ENCODE peak calls at places on chromosome 19, in nine cellular contexts. One of them, this sample, is unnamed.

GRCh38 chr19:42402376-42403116 is 12.4 kb upstream of the CNFN start:
- DNase-seq in mammary epithelial cell: no peak
- DNase-seq in activated T-cell treated with anti-CD3 and anti-CD28 coated beads, Interleukin-2, amount 50 U/mL, for 48 hours: no peak
- DNase-seq in substantia nigra: no peak
- DNase-seq in stimulated activated naive CD4-positive, alpha-beta T cell treated with Interleukin-2 at 50 U/mL for 16 hours: no peak
- DNase-seq in stimulated activated CD4-positive, alpha-beta T cell treated with anti-CD3 and anti-CD28 coated beads, Interleukin-4, amount 100 ng/mL, for 1 hour: no peak
- DNase-seq in NCI-H1105 treated with DMSO at 0.1 percent for 48 hours: peak; percentile 45
- DNase-seq in non-pigmented ciliary epithelial cell: no peak
- DNase-seq in transverse colon: no peak
- DNase-seq in this sample: no peak

GRCh38 chr19:8902520-8902919 is 70.3 kb downstream of the MBD3L1 start:
- DNase-seq in non-pigmented ciliary epithelial cell: no peak
- DNase-seq in stimulated activated CD4-positive, alpha-beta T cell treated with anti-CD3 and anti-CD28 coated beads, Interleukin-4, amount 100 ng/mL, for 1 hour: no peak
- DNase-seq in activated T-cell treated with anti-CD3 and anti-CD28 coated beads, Interleukin-2, amount 50 U/mL, for 48 hours: no peak
- DNase-seq in stimulated activated naive CD4-positive, alpha-beta T cell treated with Interleukin-2 at 50 U/mL for 16 hours: no peak
- DNase-seq in substantia nigra: no peak
- DNase-seq in transverse colon: no peak
- DNase-seq in mammary epithelial cell: no peak
- DNase-seq in NCI-H1105 treated with DMSO at 0.1 percent for 48 hours: no peak
- DNase-seq in this sample: no peak

GRCh38 chr19:41431426-41432386 is 4.5 kb upstream of the B3GNT8 start:
- DNase-seq in activated T-cell treated with anti-CD3 and anti-CD28 coated beads, Interleukin-2, amount 50 U/mL, for 48 hours: no peak
- DNase-seq in stimulated activated CD4-positive, alpha-beta T cell treated with anti-CD3 and anti-CD28 coated beads, Interleukin-4, amount 100 ng/mL, for 1 hour: no peak
- DNase-seq in stimulated activated naive CD4-positive, alpha-beta T cell treated with Interleukin-2 at 50 U/mL for 16 hours: no peak
- DNase-seq in non-pigmented ciliary epithelial cell: no peak
- DNase-seq in mammary epithelial cell: peak; percentile 25
- DNase-seq in transverse colon: no peak
- DNase-seq in substantia nigra: no peak
- DNase-seq in NCI-H1105 treated with DMSO at 0.1 percent for 48 hours: no peak
- DNase-seq in this sample: no peak

GRCh38 chr19:3211191-3211590 is 13.3 kb upstream of the CELF5 start:
- DNase-seq in transverse colon: no peak
- DNase-seq in stimulated activated naive CD4-positive, alpha-beta T cell treated with Interleukin-2 at 50 U/mL for 16 hours: no peak
- DNase-seq in activated T-cell treated with anti-CD3 and anti-CD28 coated beads, Interleukin-2, amount 50 U/mL, for 48 hours: no peak
- DNase-seq in non-pigmented ciliary epithelial cell: no peak
- DNase-seq in stimulated activated CD4-positive, alpha-beta T cell treated with anti-CD3 and anti-CD28 coated beads, Interleukin-4, amount 100 ng/mL, for 1 hour: no peak
- DNase-seq in substantia nigra: no peak
- DNase-seq in mammary epithelial cell: no peak
- DNase-seq in NCI-H1105 treated with DMSO at 0.1 percent for 48 hours: no peak
- DNase-seq in this sample: no peak

GRCh38 chr19:51749979-51750378 is 1.7 kb downstream of the FPR1 start:
- DNase-seq in NCI-H1105 treated with DMSO at 0.1 percent for 48 hours: no peak
- DNase-seq in mammary epithelial cell: peak; percentile 86
- DNase-seq in stimulated activated naive CD4-positive, alpha-beta T cell treated with Interleukin-2 at 50 U/mL for 16 hours: no peak
- DNase-seq in activated T-cell treated with anti-CD3 and anti-CD28 coated beads, Interleukin-2, amount 50 U/mL, for 48 hours: no peak
- DNase-seq in transverse colon: no peak
- DNase-seq in stimulated activated CD4-positive, alpha-beta T cell treated with anti-CD3 and anti-CD28 coated beads, Interleukin-4, amount 100 ng/mL, for 1 hour: no peak
- DNase-seq in substantia nigra: no peak
- DNase-seq in non-pigmented ciliary epithelial cell: no peak
- DNase-seq in this sample: no peak

GRCh38 chr19:50377051-50377441 is 789 bp downstream of the NR1H2 start:
- DNase-seq in stimulated activated naive CD4-positive, alpha-beta T cell treated with Interleukin-2 at 50 U/mL for 16 hours: peak; percentile 38
- DNase-seq in stimulated activated CD4-positive, alpha-beta T cell treated with anti-CD3 and anti-CD28 coated beads, Interleukin-4, amount 100 ng/mL, for 1 hour: peak; percentile 62
- DNase-seq in non-pigmented ciliary epithelial cell: no peak
- DNase-seq in transverse colon: peak; percentile 55
- DNase-seq in mammary epithelial cell: no peak
- DNase-seq in NCI-H1105 treated with DMSO at 0.1 percent for 48 hours: peak; percentile 69
- DNase-seq in activated T-cell treated with anti-CD3 and anti-CD28 coated beads, Interleukin-2, amount 50 U/mL, for 48 hours: peak; percentile 63
- DNase-seq in substantia nigra: no peak
- DNase-seq in this sample: no peak

GRCh38 chr19:51688665-51689571 is 4.2 kb upstream of the SPACA6 start:
- DNase-seq in substantia nigra: peak; percentile 85
- DNase-seq in NCI-H1105 treated with DMSO at 0.1 percent for 48 hours: peak; percentile 84
- DNase-seq in stimulated activated CD4-positive, alpha-beta T cell treated with anti-CD3 and anti-CD28 coated beads, Interleukin-4, amount 100 ng/mL, for 1 hour: peak; percentile 21
- DNase-seq in transverse colon: peak; percentile 82
- DNase-seq in stimulated activated naive CD4-positive, alpha-beta T cell treated with Interleukin-2 at 50 U/mL for 16 hours: no peak
- DNase-seq in activated T-cell treated with anti-CD3 and anti-CD28 coated beads, Interleukin-2, amount 50 U/mL, for 48 hours: no peak
- DNase-seq in mammary epithelial cell: peak; percentile 94
- DNase-seq in non-pigmented ciliary epithelial cell: peak; percentile 83
- DNase-seq in this sample: peak; percentile 91

GRCh38 chr19:2814426-2814825 is 5.2 kb upstream of the ZNF554 start:
- DNase-seq in mammary epithelial cell: no peak
- DNase-seq in activated T-cell treated with anti-CD3 and anti-CD28 coated beads, Interleukin-2, amount 50 U/mL, for 48 hours: no peak
- DNase-seq in non-pigmented ciliary epithelial cell: no peak
- DNase-seq in stimulated activated CD4-positive, alpha-beta T cell treated with anti-CD3 and anti-CD28 coated beads, Interleukin-4, amount 100 ng/mL, for 1 hour: no peak
- DNase-seq in transverse colon: no peak
- DNase-seq in stimulated activated naive CD4-positive, alpha-beta T cell treated with Interleukin-2 at 50 U/mL for 16 hours: no peak
- DNase-seq in substantia nigra: no peak
- DNase-seq in NCI-H1105 treated with DMSO at 0.1 percent for 48 hours: no peak
- DNase-seq in this sample: no peak

GRCh38 chr19:37251308-37252229 is 33.6 kb downstream of the ZNF383 start:
- DNase-seq in substantia nigra: peak; percentile 91
- DNase-seq in NCI-H1105 treated with DMSO at 0.1 percent for 48 hours: peak; percentile 97
- DNase-seq in mammary epithelial cell: peak; percentile 95
- DNase-seq in stimulated activated naive CD4-positive, alpha-beta T cell treated with Interleukin-2 at 50 U/mL for 16 hours: peak; percentile 6
- DNase-seq in transverse colon: peak; percentile 48
- DNase-seq in stimulated activated CD4-positive, alpha-beta T cell treated with anti-CD3 and anti-CD28 coated beads, Interleukin-4, amount 100 ng/mL, for 1 hour: peak; percentile 1
- DNase-seq in activated T-cell treated with anti-CD3 and anti-CD28 coated beads, Interleukin-2, amount 50 U/mL, for 48 hours: peak; percentile 38
- DNase-seq in non-pigmented ciliary epithelial cell: peak; percentile 99
- DNase-seq in this sample: peak; percentile 86

GRCh38 chr19:18156841-18157464 is 4.0 kb downstream of the PIK3R2 start:
- DNase-seq in NCI-H1105 treated with DMSO at 0.1 percent for 48 hours: peak; percentile 93
- DNase-seq in non-pigmented ciliary epithelial cell: peak; percentile 41
- DNase-seq in activated T-cell treated with anti-CD3 and anti-CD28 coated beads, Interleukin-2, amount 50 U/mL, for 48 hours: no peak
- DNase-seq in substantia nigra: peak; percentile 68
- DNase-seq in mammary epithelial cell: peak; percentile 88
- DNase-seq in stimulated activated naive CD4-positive, alpha-beta T cell treated with Interleukin-2 at 50 U/mL for 16 hours: no peak
- DNase-seq in transverse colon: peak; percentile 94
- DNase-seq in stimulated activated CD4-positive, alpha-beta T cell treated with anti-CD3 and anti-CD28 coated beads, Interleukin-4, amount 100 ng/mL, for 1 hour: no peak
- DNase-seq in this sample: peak; percentile 88

GRCh38 chr19:1767464-1767933 is 14.2 kb downstream of the ONECUT3 start:
- DNase-seq in substantia nigra: peak; percentile 37
- DNase-seq in stimulated activated naive CD4-positive, alpha-beta T cell treated with Interleukin-2 at 50 U/mL for 16 hours: peak; percentile 22
- DNase-seq in non-pigmented ciliary epithelial cell: no peak
- DNase-seq in transverse colon: peak; percentile 46
- DNase-seq in stimulated activated CD4-positive, alpha-beta T cell treated with anti-CD3 and anti-CD28 coated beads, Interleukin-4, amount 100 ng/mL, for 1 hour: peak; percentile 66
- DNase-seq in activated T-cell treated with anti-CD3 and anti-CD28 coated beads, Interleukin-2, amount 50 U/mL, for 48 hours: peak; percentile 79
- DNase-seq in mammary epithelial cell: no peak
- DNase-seq in NCI-H1105 treated with DMSO at 0.1 percent for 48 hours: peak; percentile 19
- DNase-seq in this sample: peak; percentile 38

GRCh38 chr19:17103177-17103576 is 27.6 kb downstream of the MYO9B start:
- DNase-seq in NCI-H1105 treated with DMSO at 0.1 percent for 48 hours: no peak
- DNase-seq in transverse colon: peak; percentile 36
- DNase-seq in stimulated activated naive CD4-positive, alpha-beta T cell treated with Interleukin-2 at 50 U/mL for 16 hours: no peak
- DNase-seq in activated T-cell treated with anti-CD3 and anti-CD28 coated beads, Interleukin-2, amount 50 U/mL, for 48 hours: peak; percentile 42
- DNase-seq in non-pigmented ciliary epithelial cell: no peak
- DNase-seq in stimulated activated CD4-positive, alpha-beta T cell treated with anti-CD3 and anti-CD28 coated beads, Interleukin-4, amount 100 ng/mL, for 1 hour: no peak
- DNase-seq in mammary epithelial cell: peak; percentile 26
- DNase-seq in substantia nigra: no peak
- DNase-seq in this sample: no peak

GRCh38 chr19:52398091-52398461 is 427 bp downstream of the ZNF528 start:
- DNase-seq in stimulated activated naive CD4-positive, alpha-beta T cell treated with Interleukin-2 at 50 U/mL for 16 hours: no peak
- DNase-seq in NCI-H1105 treated with DMSO at 0.1 percent for 48 hours: no peak
- DNase-seq in activated T-cell treated with anti-CD3 and anti-CD28 coated beads, Interleukin-2, amount 50 U/mL, for 48 hours: no peak
- DNase-seq in non-pigmented ciliary epithelial cell: no peak
- DNase-seq in mammary epithelial cell: no peak
- DNase-seq in stimulated activated CD4-positive, alpha-beta T cell treated with anti-CD3 and anti-CD28 coated beads, Interleukin-4, amount 100 ng/mL, for 1 hour: peak; percentile 2
- DNase-seq in substantia nigra: no peak
- DNase-seq in transverse colon: peak; percentile 8
- DNase-seq in this sample: no peak

GRCh38 chr19:51091126-51091525 is 8.4 kb upstream of the KLK14 start:
- DNase-seq in stimulated activated CD4-positive, alpha-beta T cell treated with anti-CD3 and anti-CD28 coated beads, Interleukin-4, amount 100 ng/mL, for 1 hour: no peak
- DNase-seq in substantia nigra: no peak
- DNase-seq in stimulated activated naive CD4-positive, alpha-beta T cell treated with Interleukin-2 at 50 U/mL for 16 hours: no peak
- DNase-seq in activated T-cell treated with anti-CD3 and anti-CD28 coated beads, Interleukin-2, amount 50 U/mL, for 48 hours: no peak
- DNase-seq in non-pigmented ciliary epithelial cell: no peak
- DNase-seq in NCI-H1105 treated with DMSO at 0.1 percent for 48 hours: no peak
- DNase-seq in transverse colon: no peak
- DNase-seq in mammary epithelial cell: no peak
- DNase-seq in this sample: no peak

GRCh38 chr19:39829702-39830275 is 4.2 kb downstream of the DYRK1B start:
- DNase-seq in stimulated activated CD4-positive, alpha-beta T cell treated with anti-CD3 and anti-CD28 coated beads, Interleukin-4, amount 100 ng/mL, for 1 hour: no peak
- DNase-seq in transverse colon: no peak
- DNase-seq in NCI-H1105 treated with DMSO at 0.1 percent for 48 hours: no peak
- DNase-seq in non-pigmented ciliary epithelial cell: no peak
- DNase-seq in stimulated activated naive CD4-positive, alpha-beta T cell treated with Interleukin-2 at 50 U/mL for 16 hours: no peak
- DNase-seq in mammary epithelial cell: no peak
- DNase-seq in substantia nigra: no peak
- DNase-seq in activated T-cell treated with anti-CD3 and anti-CD28 coated beads, Interleukin-2, amount 50 U/mL, for 48 hours: no peak
- DNase-seq in this sample: no peak

GRCh38 chr19:1921326-1921725 is 16.1 kb downstream of the ADAT3 start:
- DNase-seq in NCI-H1105 treated with DMSO at 0.1 percent for 48 hours: no peak
- DNase-seq in non-pigmented ciliary epithelial cell: no peak
- DNase-seq in stimulated activated naive CD4-positive, alpha-beta T cell treated with Interleukin-2 at 50 U/mL for 16 hours: no peak
- DNase-seq in activated T-cell treated with anti-CD3 and anti-CD28 coated beads, Interleukin-2, amount 50 U/mL, for 48 hours: no peak
- DNase-seq in substantia nigra: no peak
- DNase-seq in mammary epithelial cell: no peak
- DNase-seq in transverse colon: no peak
- DNase-seq in stimulated activated CD4-positive, alpha-beta T cell treated with anti-CD3 and anti-CD28 coated beads, Interleukin-4, amount 100 ng/mL, for 1 hour: no peak
- DNase-seq in this sample: no peak

GRCh38 chr19:862529-863304 is 3.3 kb downstream of the CFD start:
- DNase-seq in stimulated activated naive CD4-positive, alpha-beta T cell treated with Interleukin-2 at 50 U/mL for 16 hours: peak; percentile 72
- DNase-seq in transverse colon: peak; percentile 76
- DNase-seq in stimulated activated CD4-positive, alpha-beta T cell treated with anti-CD3 and anti-CD28 coated beads, Interleukin-4, amount 100 ng/mL, for 1 hour: peak; percentile 79
- DNase-seq in non-pigmented ciliary epithelial cell: no peak
- DNase-seq in substantia nigra: no peak
- DNase-seq in activated T-cell treated with anti-CD3 and anti-CD28 coated beads, Interleukin-2, amount 50 U/mL, for 48 hours: peak; percentile 88
- DNase-seq in mammary epithelial cell: peak; percentile 37
- DNase-seq in NCI-H1105 treated with DMSO at 0.1 percent for 48 hours: no peak
- DNase-seq in this sample: peak; percentile 56

GRCh38 chr19:8085606-8086464 is 33.3 kb downstream of the CCL25 start:
- DNase-seq in activated T-cell treated with anti-CD3 and anti-CD28 coated beads, Interleukin-2, amount 50 U/mL, for 48 hours: no peak
- DNase-seq in mammary epithelial cell: no peak
- DNase-seq in non-pigmented ciliary epithelial cell: no peak
- DNase-seq in NCI-H1105 treated with DMSO at 0.1 percent for 48 hours: no peak
- DNase-seq in substantia nigra: no peak
- DNase-seq in transverse colon: peak; percentile 17
- DNase-seq in stimulated activated naive CD4-positive, alpha-beta T cell treated with Interleukin-2 at 50 U/mL for 16 hours: no peak
- DNase-seq in stimulated activated CD4-positive, alpha-beta T cell treated with anti-CD3 and anti-CD28 coated beads, Interleukin-4, amount 100 ng/mL, for 1 hour: no peak
- DNase-seq in this sample: peak; percentile 19